ENCODE peak calls at places on chromosomes 12 and 14, in six cellular contexts. T is mammary epithelial cell; B is heart left ventricle; J is stimulated activated CD4-positive, alpha-beta T cell treated with anti-CD3 and anti-CD28 coated beads, Interleukin-1b, Interleukin-23, amount 100 ng/mL, for 24 hours; Y is GM23248; A is activated T-cell treated with anti-CD3 and anti-CD28 coated beads, Interleukin-2, amount 50 U/mL, for 72 hours. Z is an unnamed sample.

GRCh38 chr12:53221203-53222076 is 10.6 kb downstream of the RARG start:
- DNase-seq in T (peak; percentile 46), B (peak; percentile 84), J (no peak), Y (peak; percentile 88), A (peak; percentile 63), Z (peak; percentile 66)

GRCh38 chr12:128382946-128383739 is 116.2 kb downstream of the TMEM132C start:
- DNase-seq in T (no peak), B (no peak), J (no peak), Y (no peak), A (no peak), Z (no peak)

GRCh38 chr12:70121562-70121961 is 121.7 kb upstream of the CNOT2 start:
- DNase-seq in T (peak; percentile 65), B (no peak), J (no peak), Y (no peak), A (no peak), Z (peak; percentile 37)

GRCh38 chr14:23068792-23069412 is 11.6 kb upstream of the CDH24 start:
- DNase-seq in T (peak; percentile 83), B (peak; percentile 79), J (peak; percentile 49), Y (peak; percentile 92), A (peak; percentile 74), Z (peak; percentile 89)

GRCh38 chr12:93127582-93128331 is 198.7 kb upstream of the EEA1 start:
- DNase-seq in T (peak; percentile 71), B (peak; percentile 77), J (no peak), Y (peak; percentile 24), A (no peak), Z (peak; percentile 60)

GRCh38 chr14:94523265-94523664 is 14.0 kb upstream of the SERPINA12 start:
- DNase-seq in T (no peak), B (no peak), J (no peak), Y (no peak), A (no peak), Z (no peak)

GRCh38 chr14:55097894-55098560 is 31.0 kb upstream of the LGALS3 start:
- DNase-seq in T (peak; percentile 63), B (peak; percentile 37), J (no peak), Y (peak; percentile 21), A (peak; percentile 81), Z (no peak)

GRCh38 chr12:70292017-70292776 is 49.0 kb downstream of the CNOT2 start:
- DNase-seq in T (no peak), B (no peak), J (no peak), Y (no peak), A (no peak), Z (no peak)

GRCh38 chr12:115273446-115273845 is 589.5 kb upstream of the TBX3 start:
- DNase-seq in T (peak; percentile 66), B (no peak), J (no peak), Y (no peak), A (no peak), Z (no peak)

GRCh38 chr12:119229837-119230236 is 51.1 kb downstream of the HSPB8 start:
- DNase-seq in T (no peak), B (peak; percentile 46), J (no peak), Y (peak; percentile 60), A (no peak), Z (peak; percentile 68)

GRCh38 chr12:20950248-20950647 is 139.7 kb downstream of the SLCO1B3 start:
- DNase-seq in T (peak; percentile 9), B (no peak), J (no peak), Y (peak; percentile 36), A (no peak), Z (peak; percentile 0)

GRCh38 chr12:8968761-8969160 is 19.3 kb upstream of the M6PR start:
- DNase-seq in T (no peak), B (no peak), J (no peak), Y (no peak), A (no peak), Z (no peak)

GRCh38 chr14:57833304-57833703 is 32.6 kb downstream of the SLC35F4 start:
- DNase-seq in T (peak; percentile 97), B (no peak), J (no peak), Y (peak; percentile 97), A (no peak), Z (peak; percentile 88)

GRCh38 chr12:54602661-54603060 is 14.2 kb upstream of the PPP1R1A start:
- DNase-seq in T (no peak), B (no peak), J (no peak), Y (no peak), A (no peak), Z (no peak)

GRCh38 chr12:14768823-14769405 is 34.4 kb downstream of the WBP11 start:
- DNase-seq in T (peak; percentile 29), B (no peak), J (peak; percentile 13), Y (peak; percentile 51), A (peak; percentile 47), Z (no peak)

GRCh38 chr12:106601548-106601947 is 18.7 kb downstream of the RFX4 start:
- DNase-seq in T (no peak), B (no peak), J (no peak), Y (no peak), A (no peak), Z (no peak)

GRCh38 chr14:36701144-36701543 is 39.5 kb downstream of the PAX9 start:
- DNase-seq in T (no peak), B (no peak), J (no peak), Y (no peak), A (no peak), Z (no peak)

GRCh38 chr14:68688872-68689371 is 103.9 kb downstream of the ZFP36L1 start:
- DNase-seq in T (no peak), B (no peak), J (no peak), Y (peak; percentile 59), A (no peak), Z (no peak)

GRCh38 chr12:80056845-80057244 is 42.5 kb upstream of the OTOGL start:
- DNase-seq in T (no peak), B (peak; percentile 63), J (no peak), Y (no peak), A (no peak), Z (no peak)

GRCh38 chr14:36271222-36271621 is 49.2 kb downstream of the MBIP start:
- DNase-seq in T (no peak), B (no peak), J (no peak), Y (no peak), A (no peak), Z (no peak)

GRCh38 chr12:34400423-34400881 is 378.2 kb downstream of the ALG10 start:
- DNase-seq in T (no peak), B (peak; percentile 3), J (no peak), Y (no peak), A (no peak), Z (no peak)

GRCh38 chr14:68343534-68344093 is 449.3 kb downstream of the ZFP36L1 start:
- DNase-seq in T (no peak), B (no peak), J (no peak), Y (no peak), A (no peak), Z (no peak)

GRCh38 chr14:85607571-85608219 is 77.8 kb downstream of the FLRT2 start:
- DNase-seq in T (peak; percentile 92), B (no peak), J (no peak), Y (peak; percentile 94), A (no peak), Z (peak; percentile 75)

GRCh38 chr14:93410893-93411292 is 19.8 kb upstream of the UNC79 start:
- DNase-seq in T (no peak), B (no peak), J (no peak), Y (no peak), A (no peak), Z (no peak)

GRCh38 chr14:75046275-75046674 is 5.0 kb downstream of the MLH3 start:
- DNase-seq in T (no peak), B (no peak), J (no peak), Y (no peak), A (no peak), Z (no peak)

GRCh38 chr14:74160763-74161162 is 76.0 kb downstream of the LIN52 start:
- DNase-seq in T (no peak), B (no peak), J (no peak), Y (no peak), A (no peak), Z (no peak)

GRCh38 chr12:102961488-102961801 is 4.0 kb downstream of the ASCL1 start:
- DNase-seq in T (no peak), B (no peak), J (no peak), Y (no peak), A (no peak), Z (no peak)

GRCh38 chr12:121334513-121335343 is 17.5 kb downstream of the ANAPC5 start:
- DNase-seq in T (peak; percentile 56), B (no peak), J (no peak), Y (peak; percentile 85), A (peak; percentile 8), Z (peak; percentile 62)

GRCh38 chr14:97788364-97788763 is 991.2 kb downstream of the VRK1 start:
- DNase-seq in T (no peak), B (no peak), J (no peak), Y (no peak), A (no peak), Z (no peak)

GRCh38 chr12:62210422-62210821 is 49.8 kb upstream of the USP15 start:
- DNase-seq in T (no peak), B (no peak), J (no peak), Y (peak; percentile 69), A (peak; percentile 38), Z (peak; percentile 27)

GRCh38 chr12:22672951-22673350 is 48.0 kb downstream of the ETNK1 start:
- DNase-seq in T (peak; percentile 3), B (no peak), J (no peak), Y (peak; percentile 83), A (no peak), Z (no peak)

GRCh38 chr12:27672654-27673053 is 23.6 kb upstream of the REP15 start:
- DNase-seq in T (no peak), B (no peak), J (no peak), Y (no peak), A (no peak), Z (no peak)

GRCh38 chr12:51917041-51917590 is 9.8 kb downstream of the ACVRL1 start:
- DNase-seq in T (no peak), B (no peak), J (no peak), Y (no peak), A (no peak), Z (no peak)

GRCh38 chr12:72219937-72220336 is 52.2 kb upstream of the TRHDE start:
- DNase-seq in T (no peak), B (no peak), J (no peak), Y (no peak), A (no peak), Z (no peak)

GRCh38 chr12:111283986-111284385 is 84.9 kb downstream of the PHETA1 start:
- DNase-seq in T (no peak), B (no peak), J (no peak), Y (no peak), A (no peak), Z (no peak)